ENCODE peak calls at places on chromosomes 1 and 21, in four cellular contexts. C is K562, F is GM12878, S is HepG2. R is an unnamed sample.

GRCh38 chr1:231931146-231931545 is 304.6 kb downstream of the DISC1 start:
- DNase-seq in F (no peak), S (no peak), C (no peak), R (no peak)

GRCh38 chr1:240342251-240342625 is 250.6 kb downstream of the FMN2 start:
- DNase-seq in S (no peak), F (no peak), C (no peak), R (no peak)

GRCh38 chr1:109762821-109763645 is 690 bp downstream of the EPS8L3 start:
- DNase-seq in S (no peak), F (no peak), C (peak; percentile 74), R (no peak)

GRCh38 chr1:234154320-234155251 is 218.7 kb upstream of the COA6 start:
- DNase-seq in C (peak; percentile 68), S (peak; percentile 68), F (peak; percentile 20), R (peak; percentile 73)

GRCh38 chr1:47817861-47818260 is 179.3 kb downstream of the TRABD2B start:
- DNase-seq in C (no peak), F (no peak), S (no peak), R (no peak)

GRCh38 chr1:178126261-178126660 is 32.4 kb downstream of the RASAL2 start:
- DNase-seq in F (no peak), S (peak; percentile 8), C (no peak), R (no peak)

GRCh38 chr1:55095095-55095494 is 55.7 kb downstream of the PCSK9 start:
- DNase-seq in S (no peak), C (no peak), F (no peak), R (no peak)

GRCh38 chr1:210257698-210258395 is 25.3 kb downstream of the SERTAD4 start:
- DNase-seq in S (no peak), F (no peak), C (no peak), R (no peak)

GRCh38 chr1:6762060-6762459 is 23.2 kb upstream of the CAMTA1 start:
- DNase-seq in C (no peak), F (no peak), S (peak; percentile 58), R (no peak)

GRCh38 chr21:42222821-42223390 is 4.0 kb downstream of the ABCG1 start:
- DNase-seq in S (no peak), F (no peak), C (no peak), R (no peak)

GRCh38 chr1:18913065-18913502 is 10.7 kb upstream of the ALDH4A1 start:
- DNase-seq in S (peak; percentile 66), C (peak; percentile 94), F (no peak), R (peak; percentile 88)

GRCh38 chr1:62245201-62245600 is 50.6 kb downstream of the L1TD1 start:
- DNase-seq in F (no peak), S (no peak), C (no peak), R (no peak)

GRCh38 chr21:38869946-38870345 is 64.2 kb downstream of the ETS2 start:
- DNase-seq in S (peak; percentile 39), C (no peak), F (no peak), R (peak; percentile 34)

GRCh38 chr1:152954436-152954835 is 7.4 kb downstream of the SPRR5 start:
- DNase-seq in C (no peak), F (no peak), S (no peak), R (no peak)

GRCh38 chr21:41709166-41709565 is 57.7 kb downstream of the RIPK4 start:
- DNase-seq in F (no peak), S (no peak), C (no peak), R (no peak)

GRCh38 chr1:19813651-19813960 is 1.5 kb downstream of the RNF186 start:
- DNase-seq in F (no peak), S (no peak), C (no peak), R (no peak)

GRCh38 chr1:20936216-20936615 is 149.1 kb upstream of the HP1BP3 start:
- DNase-seq in C (no peak), F (no peak), S (no peak), R (no peak)

GRCh38 chr1:227731241-227731677 is 3.8 kb downstream of the JMJD4 start:
- DNase-seq in C (no peak), F (no peak), S (no peak), R (no peak)

GRCh38 chr1:206816390-206817287 is 44.3 kb upstream of the IL10 start:
- DNase-seq in C (peak; percentile 39), F (peak; percentile 73), S (no peak), R (no peak)

GRCh38 chr21:39705849-39706248 is 39.1 kb upstream of the IGSF5 start:
- DNase-seq in C (no peak), S (no peak), F (no peak), R (no peak)

GRCh38 chr21:36232641-36233040 is 76.0 kb downstream of the DOP1B start:
- DNase-seq in S (no peak), C (no peak), F (no peak), R (no peak)

GRCh38 chr1:59568158-59568935 is 246.4 kb upstream of the HOOK1 start:
- DNase-seq in C (no peak), S (no peak), F (no peak), R (no peak)
- TF ChIP-seq FOXK2 in C (no peak), S (no peak), F (no peak), R (no peak)

GRCh38 chr1:108080448-108080847 is 115.5 kb upstream of the VAV3 start:
- DNase-seq in F (no peak), S (no peak), C (no peak), R (no peak)

GRCh38 chr1:108082741-108083562 is 117.2 kb downstream of the SLC25A24 start:
- DNase-seq in C (no peak), S (no peak), F (no peak), R (no peak)

GRCh38 chr1:108084866-108085477 is 115.2 kb downstream of the SLC25A24 start:
- DNase-seq in S (no peak), C (no peak), F (no peak), R (no peak)

GRCh38 chr1:108079550-108079949 is 114.6 kb upstream of the VAV3 start:
- DNase-seq in C (peak; percentile 84), S (no peak), F (no peak), R (no peak)

GRCh38 chr1:108082006-108082405 is 117.0 kb upstream of the VAV3 start:
- DNase-seq in S (no peak), C (no peak), F (no peak), R (no peak)
- TF ChIP-seq FOXK2 in S (no peak), C (no peak), F (no peak), R (no peak)

GRCh38 chr1:68906431-68906830 is 409.5 kb upstream of the DEPDC1 start:
- DNase-seq in S (no peak), F (no peak), C (no peak), R (no peak)
- TF ChIP-seq FOXK2 in S (no peak), F (no peak), C (no peak), R (no peak)

GRCh38 chr1:203797948-203798347 is 2.5 kb downstream of the ZBED6 start:
- DNase-seq in F (no peak), S (peak; percentile 9), C (peak; percentile 28), R (no peak)

GRCh38 chr1:203794764-203795381 is 550 bp upstream of the ZBED6 start:
- DNase-seq in C (no peak), F (no peak), S (no peak), R (no peak)

GRCh38 chr1:203797216-203797615 is 1.8 kb downstream of the ZBED6 start:
- DNase-seq in C (no peak), F (no peak), S (no peak), R (no peak)

GRCh38 chr1:203795382-203796222 is at the start of the genes ZBED6 and ZC3H11A:
- DNase-seq in F (peak; percentile 92), C (peak; percentile 95), S (peak; percentile 96), R (peak; percentile 97)

DNA sequence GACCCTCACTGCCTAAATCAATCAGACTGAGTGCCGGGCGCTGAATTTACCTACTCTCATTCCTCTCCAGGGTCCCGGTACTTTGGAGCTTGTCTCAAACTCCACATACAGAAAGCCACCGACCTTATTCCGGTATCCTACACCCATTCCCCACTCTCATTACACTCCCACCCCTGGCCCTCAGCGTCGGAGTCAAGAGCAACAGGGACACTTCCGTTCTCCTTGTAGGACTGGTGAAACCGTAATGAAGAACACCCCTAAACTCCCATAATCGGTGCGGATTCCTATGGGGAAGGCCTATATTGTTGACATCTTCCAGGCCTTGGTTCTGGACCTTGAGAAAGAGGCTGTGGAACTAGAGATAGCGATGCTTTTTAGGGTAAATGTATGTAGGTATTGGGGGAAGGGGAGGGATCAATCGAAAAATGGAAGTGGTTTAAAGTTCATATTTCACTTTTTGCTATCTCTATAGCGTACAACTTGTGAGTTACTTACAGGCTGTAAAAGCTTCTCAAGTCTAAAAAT is 862 bp downstream of the ZBED6 start:
- DNase-seq in C (no peak), S (peak; percentile 20), F (peak; percentile 13), R (peak; percentile 24)
- TF ChIP-seq FOXK2 in C (no peak), S (no peak), F (no peak), R (no peak)

DNA sequence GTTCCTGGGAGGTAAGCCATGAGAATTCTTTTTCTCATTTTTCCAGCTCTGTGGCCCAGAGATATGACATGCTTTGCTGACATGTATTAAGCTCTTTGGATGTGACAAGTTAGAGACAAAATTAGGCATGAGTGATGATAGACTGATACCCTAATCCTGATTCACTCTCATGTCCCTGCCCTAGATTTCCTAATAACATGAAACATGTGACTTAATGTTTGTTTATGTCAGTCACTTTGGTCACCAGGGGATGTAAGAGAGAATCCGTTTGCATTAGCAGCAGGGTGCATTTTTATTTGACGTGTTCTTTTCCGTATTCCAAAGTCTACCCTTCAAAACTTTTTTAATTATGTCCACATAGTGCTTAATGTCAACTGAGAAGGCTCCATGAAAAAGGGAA is 192.4 kb downstream of the HMCN1 start:
- DNase-seq in F (no peak), C (no peak), S (no peak), R (peak; percentile 25)
- TF ChIP-seq FOXK2 in F (no peak), C (no peak), S (no peak), R (no peak)

DNA sequence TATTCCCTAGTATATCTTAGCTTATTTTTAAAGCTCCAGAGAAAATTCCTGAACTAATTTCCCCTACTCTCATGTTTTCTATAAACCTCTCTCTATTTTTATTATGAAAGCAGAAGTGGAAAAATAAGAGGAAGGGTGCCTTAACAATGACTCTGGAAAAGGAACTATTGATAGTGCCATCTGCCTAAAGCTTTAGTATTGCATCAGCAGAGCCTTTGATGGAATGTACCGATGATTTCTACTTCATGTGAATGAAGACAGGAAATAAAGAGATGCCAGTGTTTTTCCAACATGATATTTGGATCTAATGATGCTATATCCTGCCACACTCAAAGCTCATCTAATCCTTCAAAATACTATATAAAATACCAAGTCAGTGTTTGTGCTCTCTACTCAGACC is 35.1 kb downstream of the TNFSF18 start:
- DNase-seq in C (no peak), S (no peak), F (no peak), R (no peak)
- TF ChIP-seq FOXK2 in C (no peak), S (no peak), F (no peak), R (no peak)

DNA sequence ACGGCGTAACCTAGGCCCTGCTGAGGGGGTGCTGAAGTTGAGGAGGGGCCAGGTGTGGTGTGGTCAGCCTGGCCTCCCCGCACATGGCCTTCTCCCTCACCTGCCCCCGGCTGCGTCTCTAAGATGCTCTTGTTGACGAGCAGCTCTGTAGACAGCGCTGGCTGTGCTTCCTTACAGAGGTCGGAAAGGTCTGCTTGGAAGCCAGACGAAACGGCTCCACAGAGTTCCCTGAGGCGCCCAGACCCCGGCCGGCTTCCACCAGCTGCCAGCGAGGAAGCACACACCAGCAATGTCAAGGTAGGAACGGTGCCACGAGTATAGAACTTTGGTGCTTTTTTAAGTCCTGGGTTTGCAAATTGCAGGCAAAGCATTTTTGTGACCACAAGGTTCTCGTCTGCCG is 18.8 kb upstream of the DIP2A start:
- DNase-seq in F (no peak), C (no peak), S (no peak), R (no peak)
- TF ChIP-seq FOXK2 in F (no peak), C (no peak), S (no peak), R (no peak)